ENCODE peak calls at places on chromosome 2, in five cellular contexts. A is memory B cell; L is glutamatergic neuron; Y is CD4-positive, alpha-beta T cell; J is activated CD4-positive, alpha-beta T cell treated with anti-CD3 and anti-CD28 coated beads, Interleukin-2, amount 50 U/mL, for 24 hours. X is an unnamed sample.
A peak's percentile ranks its signal among the peaks of the same experiment; 100 is the strongest.

GRCh38 chr2:88199912-88200682 is 30.0 kb downstream of the THNSL2 start:
- DNase-seq in A (peak; percentile 16), L (peak; percentile 50), Y (no peak), J (no peak), X (no peak)

GRCh38 chr2:120934221-120934639 is 198.6 kb downstream of the GLI2 start:
- DNase-seq in A (no peak), L (no peak), Y (no peak), J (no peak), X (peak; percentile 24)

GRCh38 chr2:127701651-127702394 is 526 bp downstream of the SFT2D3 start:
- DNase-seq in A (peak; percentile 75), L (peak; percentile 87), Y (peak; percentile 76), J (peak; percentile 53), X (peak; percentile 47)

GRCh38 chr2:171878481-171878993 is 15.5 kb downstream of the SLC25A12 start:
- DNase-seq in A (no peak), L (no peak), Y (no peak), J (no peak), X (no peak)

GRCh38 chr2:11778923-11779757 is 32.7 kb downstream of the LPIN1 start:
- DNase-seq in A (peak; percentile 86), L (peak; percentile 91), Y (peak; percentile 87), J (peak; percentile 85), X (peak; percentile 48)

GRCh38 chr2:215966951-215967350 is 46.4 kb downstream of the MREG start:
- DNase-seq in A (no peak), L (no peak), Y (no peak), J (no peak), X (no peak)

GRCh38 chr2:165953306-165953654 is 296 bp downstream of the TTC21B start:
- DNase-seq in A (no peak), L (no peak), Y (no peak), J (no peak), X (no peak)

GRCh38 chr2:134406311-134406710 is 152.4 kb downstream of the MGAT5 start:
- DNase-seq in A (no peak), L (no peak), Y (no peak), J (no peak), X (no peak)

GRCh38 chr2:23199115-23199918 is 185.7 kb upstream of the KLHL29 start:
- DNase-seq in A (no peak), L (no peak), Y (no peak), J (no peak), X (peak; percentile 63)

GRCh38 chr2:128605421-128605820 is 286.8 kb upstream of the HS6ST1 start:
- DNase-seq in A (no peak), L (no peak), Y (no peak), J (no peak), X (no peak)

GRCh38 chr2:65081232-65081685 is 25.0 kb downstream of the CEP68 start:
- DNase-seq in A (no peak), L (no peak), Y (no peak), J (no peak), X (no peak)

GRCh38 chr2:75605770-75606535 is 40.6 kb upstream of the MRPL19 start:
- DNase-seq in A (no peak), L (no peak), Y (no peak), J (no peak), X (no peak)

GRCh38 chr2:99261242-99261641 is 5.8 kb upstream of the LYG2 start:
- DNase-seq in A (no peak), L (no peak), Y (no peak), J (no peak), X (no peak)

GRCh38 chr2:173881466-173881865 is 83.7 kb downstream of the SP3 start:
- DNase-seq in A (no peak), L (no peak), Y (no peak), J (no peak), X (no peak)

GRCh38 chr2:190804182-190804795 is 76.3 kb upstream of the GLS start:
- DNase-seq in A (no peak), L (no peak), Y (no peak), J (no peak), X (no peak)

X was measured in HAP-1.